ENCODE peak calls at places on chromosome 2, in five cellular contexts. T is fibroblast of mammary gland, P is foreskin fibroblast, X is posterior cingulate gyrus, A is anterior cingulate cortex. J is an unnamed sample.

GRCh38 chr2:106976548-106976947 is 90.6 kb upstream of the ST6GAL2 start:
- DNase-seq in A (no peak), T (no peak), X (no peak), P (no peak), J (no peak)

GRCh38 chr2:57701391-57701791 is 345.2 kb upstream of the VRK2 start:
- DNase-seq in T (no peak), P (no peak), X (no peak), A (no peak), J (peak)

GRCh38 chr2:148955798-148956197 is 80.8 kb downstream of the KIF5C start:
- DNase-seq in P (no peak), A (no peak), X (no peak), T (no peak), J (no peak)

GRCh38 chr2:44579837-44580230 is 218.1 kb downstream of the CAMKMT start:
- DNase-seq in P (no peak), T (no peak), A (no peak), X (no peak), J (no peak)

GRCh38 chr2:74567862-74568261 is 13.3 kb downstream of the DOK1 start:
- DNase-seq in P (peak), A (no peak), T (peak), X (no peak), J (peak)

GRCh38 chr2:121170577-121170976 is 114.4 kb downstream of the TFCP2L1 start:
- DNase-seq in P (no peak), X (no peak), A (no peak), T (no peak), J (no peak)

GRCh38 chr2:25856377-25856776 is 21.9 kb downstream of the ASXL2 start:
- DNase-seq in A (no peak), P (no peak), X (no peak), T (no peak), J (no peak)

GRCh38 chr2:167987558-167987957 is 259.8 kb downstream of the STK39 start:
- DNase-seq in P (no peak), A (no peak), T (no peak), X (no peak), J (no peak)

GRCh38 chr2:240424341-240425235 is 10.9 kb upstream of the GPC1 start:
- DNase-seq in P (no peak), A (no peak), T (no peak), X (peak), J (no peak)

GRCh38 chr2:231541605-231542509 is 11.6 kb upstream of the NMUR1 start:
- DNase-seq in A (no peak), T (no peak), P (no peak), X (peak), J (no peak)

GRCh38 chr2:109173311-109174171 is 44.5 kb downstream of the SH3RF3 start:
- DNase-seq in X (no peak), P (peak), A (no peak), T (peak), J (peak)

GRCh38 chr2:238143239-238143951 is 4.9 kb downstream of the KLHL30 start:
- DNase-seq in X (no peak), T (peak), P (peak), A (no peak), J (no peak)

GRCh38 chr2:224142397-224143312 is 103.6 kb upstream of the SERPINE2 start:
- DNase-seq in P (peak), T (peak), X (no peak), A (no peak), J (peak)

GRCh38 chr2:112634153-112634873 is 11.4 kb upstream of the SLC20A1 start:
- DNase-seq in T (no peak), X (no peak), A (no peak), P (no peak), J (no peak)